ENCODE peak calls at places on chromosomes 13 and 19, in nine cellular contexts. K is nucleus accumbens; D is head of caudate nucleus; N is ureter; O is NCI-H2081; J is GM12892; E is fibroblast of pulmonary artery; Z is natural killer cell treated with Interleukin-12 subunit alpha and Interleukin-12 subunit beta and Interleukin-15 and Interleukin-18, amount 100 ng/mL, for 72 hours; P is uterus. I is an unnamed sample.

GRCh38 chr13:93765056-93765455 is 538.4 kb downstream of the GPC6 start:
- DNase-seq in K (no peak), D (no peak), N (no peak), O (no peak), J (no peak), E (no peak), Z (no peak), P (no peak), I (no peak)

GRCh38 chr19:55472463-55472862 is 4.0 kb upstream of the ZNF628 start:
- DNase-seq in K (no peak), D (no peak), N (no peak), O (no peak), J (no peak), E (peak; percentile 55), Z (no peak), P (no peak), I (no peak)

GRCh38 chr19:48925240-48925843 is 8.2 kb upstream of the DHDH start:
- DNase-seq in K (no peak), D (no peak), N (no peak), O (no peak), J (no peak), E (peak; percentile 63), Z (no peak), P (no peak), I (no peak)

GRCh38 chr13:72864142-72865035 is 82.5 kb downstream of the PIBF1 start:
- DNase-seq in K (no peak), D (no peak), N (no peak), O (no peak), J (no peak), E (no peak), Z (no peak), P (no peak), I (no peak)

GRCh38 chr19:17302391-17303166 is 646 bp downstream of the ABHD8 start:
- DNase-seq in K (no peak), D (peak; percentile 87), N (no peak), O (no peak), J (no peak), E (no peak), Z (no peak), P (peak; percentile 51), I (no peak)

GRCh38 chr19:48741222-48741999 is 1.0 kb upstream of the RASIP1 start:
- DNase-seq in K (no peak), D (no peak), N (no peak), O (no peak), J (no peak), E (no peak), Z (no peak), P (no peak), I (peak; percentile 61)

GRCh38 chr19:34990578-34991192 is 9.4 kb upstream of the GRAMD1A start:
- DNase-seq in K (no peak), D (no peak), N (no peak), O (no peak), J (no peak), E (no peak), Z (no peak), P (no peak), I (no peak)

GRCh38 chr13:23749288-23749880 is 139.8 kb downstream of the MIPEP start:
- DNase-seq in K (no peak), D (no peak), N (no peak), O (no peak), J (no peak), E (no peak), Z (no peak), P (no peak), I (no peak)

GRCh38 chr13:32587774-32588165 is 1.5 kb downstream of the PDS5B start:
- DNase-seq in K (no peak), D (no peak), N (no peak), O (no peak), J (no peak), E (peak; percentile 30), Z (no peak), P (no peak), I (no peak)

GRCh38 chr19:14472202-14472961 is 2.8 kb downstream of the PTGER1 start:
- DNase-seq in K (peak; percentile 37), D (peak; percentile 89), N (peak; percentile 66), O (peak; percentile 58), J (peak; percentile 97), E (peak; percentile 56), Z (peak; percentile 80), P (peak; percentile 80), I (peak; percentile 83)

GRCh38 chr19:31312004-31312403 is 37.2 kb downstream of the TSHZ3 start:
- DNase-seq in K (no peak), D (no peak), N (no peak), O (no peak), J (no peak), E (peak; percentile 92), Z (no peak), P (peak; percentile 55), I (peak; percentile 34)

GRCh38 chr19:49716154-49716553 is 25.2 kb downstream of the CPT1C start:
- DNase-seq in K (no peak), D (no peak), N (no peak), O (no peak), J (no peak), E (no peak), Z (no peak), P (no peak), I (no peak)

GRCh38 chr19:54674021-54674617 is 11.3 kb downstream of the LILRB4 start:
- DNase-seq in K (no peak), D (peak; percentile 29), N (no peak), O (peak; percentile 14), J (no peak), E (peak; percentile 46), Z (no peak), P (no peak), I (no peak)

GRCh38 chr19:5436101-5436947 is 18.9 kb upstream of the ZNRF4 start:
- DNase-seq in K (peak; percentile 27), D (peak; percentile 79), N (no peak), O (peak; percentile 82), J (no peak), E (peak; percentile 45), Z (no peak), P (no peak), I (no peak)

GRCh38 chr19:13953021-13953531 is 767 bp downstream of the DCAF15 start:
- DNase-seq in K (no peak), D (peak; percentile 55), N (no peak), O (no peak), J (no peak), E (peak; percentile 42), Z (no peak), P (no peak), I (peak; percentile 45)

GRCh38 chr13:113141591-113141950 is 16.9 kb upstream of the PROZ start:
- DNase-seq in K (no peak), D (no peak), N (no peak), O (no peak), J (no peak), E (no peak), Z (no peak), P (no peak), I (no peak)

GRCh38 chr13:60484865-60485264 is 87.8 kb downstream of the TDRD3 start:
- DNase-seq in K (no peak), D (no peak), N (no peak), O (no peak), J (no peak), E (no peak), Z (no peak), P (no peak), I (no peak)

GRCh38 chr13:33194820-33195692 is 90.5 kb downstream of the STARD13 start:
- DNase-seq in K (no peak), D (no peak), N (no peak), O (peak; percentile 43), J (no peak), E (peak; percentile 96), Z (no peak), P (peak; percentile 35), I (no peak)

GRCh38 chr19:42255766-42256750 is 1.1 kb upstream of the ERF start:
- DNase-seq in K (peak; percentile 29), D (peak; percentile 79), N (no peak), O (no peak), J (no peak), E (peak; percentile 78), Z (no peak), P (peak; percentile 62), I (peak; percentile 83)

GRCh38 chr19:48006762-48007161 is 12.3 kb downstream of the ELSPBP1 start:
- DNase-seq in K (no peak), D (no peak), N (no peak), O (no peak), J (no peak), E (no peak), Z (no peak), P (no peak), I (no peak)

GRCh38 chr13:97189943-97190342 is 32.2 kb upstream of the MBNL2 start:
- DNase-seq in K (no peak), D (no peak), N (no peak), O (no peak), J (no peak), E (no peak), Z (no peak), P (no peak), I (no peak)

GRCh38 chr13:40190656-40191100 is 475.8 kb downstream of the FOXO1 start:
- DNase-seq in K (peak; percentile 53), D (peak; percentile 95), N (peak; percentile 73), O (no peak), J (peak; percentile 20), E (peak; percentile 85), Z (no peak), P (peak; percentile 51), I (no peak)

GRCh38 chr19:4891066-4891465 is 11.6 kb downstream of the ARRDC5 start:
- DNase-seq in K (no peak), D (no peak), N (no peak), O (no peak), J (no peak), E (no peak), Z (no peak), P (no peak), I (no peak)

GRCh38 chr13:30745917-30746686 is 10.8 kb downstream of the ALOX5AP start:
- DNase-seq in K (no peak), D (no peak), N (no peak), O (no peak), J (no peak), E (no peak), Z (no peak), P (no peak), I (no peak)

GRCh38 chr13:73578251-73578875 is 519.6 kb downstream of the KLF5 start:
- DNase-seq in K (no peak), D (no peak), N (no peak), O (no peak), J (no peak), E (peak; percentile 20), Z (no peak), P (no peak), I (no peak)

GRCh38 chr13:102280366-102280765 is 121.5 kb downstream of the FGF14 start:
- DNase-seq in K (no peak), D (no peak), N (no peak), O (no peak), J (no peak), E (no peak), Z (no peak), P (no peak), I (no peak)

GRCh38 chr13:97107815-97108534 is 113.7 kb upstream of the OXGR1 start:
- DNase-seq in K (no peak), D (no peak), N (no peak), O (no peak), J (no peak), E (no peak), Z (no peak), P (no peak), I (no peak)

GRCh38 chr19:48252625-48253024 is 3.1 kb downstream of the CARD8 start:
- DNase-seq in K (no peak), D (no peak), N (no peak), O (no peak), J (no peak), E (no peak), Z (no peak), P (no peak), I (no peak)

GRCh38 chr19:31119951-31120690 is 229.1 kb downstream of the TSHZ3 start:
- DNase-seq in K (no peak), D (no peak), N (no peak), O (no peak), J (no peak), E (no peak), Z (no peak), P (no peak), I (no peak)

GRCh38 chr19:19115954-19116353 is 22.3 kb downstream of the TMEM161A start:
- DNase-seq in K (no peak), D (no peak), N (no peak), O (no peak), J (peak; percentile 58), E (peak; percentile 25), Z (no peak), P (no peak), I (peak; percentile 43)

GRCh38 chr13:111326621-111326965 is 6.2 kb downstream of the TEX29 start:
- DNase-seq in K (no peak), D (no peak), N (peak; percentile 32), O (no peak), J (no peak), E (no peak), Z (no peak), P (no peak), I (no peak)

I was measured in heart right ventricle.